ENCODE peak calls at places on chromosomes 3 and 15, in seven cellular contexts. V, Y, G, B, Q, A and P are unnamed samples.

GRCh38 chr3:136249593-136250225 is 431 bp upstream of the PCCB start:
- DNase-seq in V (no peak), Y (no peak), G (no peak), B (no peak), Q (no peak), A (no peak), P (no peak)

GRCh38 chr15:65248506-65248905 is 37.2 kb upstream of the CILP start:
- DNase-seq in V (no peak), Y (no peak), G (no peak), B (no peak), Q (no peak), A (no peak), P (no peak)

GRCh38 chr3:20246662-20247061 is 60.7 kb upstream of the SGO1 start:
- DNase-seq in V (no peak), Y (no peak), G (no peak), B (no peak), Q (no peak), A (no peak), P (no peak)

GRCh38 chr3:117398166-117398954 is 688.8 kb downstream of the TUSC7 start:
- DNase-seq in V (peak; percentile 54), Y (no peak), G (no peak), B (no peak), Q (no peak), A (no peak), P (no peak)

GRCh38 chr3:135929670-135930069 is 35.9 kb upstream of the PPP2R3A start:
- DNase-seq in V (no peak), Y (no peak), G (no peak), B (peak; percentile 48), Q (peak; percentile 47), A (no peak), P (no peak)

GRCh38 chr3:140438736-140439505 is 238.9 kb upstream of the TRIM42 start:
- DNase-seq in V (no peak), Y (no peak), G (no peak), B (no peak), Q (no peak), A (no peak), P (no peak)

GRCh38 chr15:89523101-89523500 is 26.7 kb upstream of the RHCG start:
- DNase-seq in V (no peak), Y (no peak), G (no peak), B (no peak), Q (no peak), A (no peak), P (no peak)

GRCh38 chr3:160564949-160565441 is 376 bp downstream of the KPNA4 start:
- DNase-seq in V (peak; percentile 26), Y (peak; percentile 70), G (peak; percentile 46), B (peak; percentile 57), Q (peak; percentile 60), A (peak; percentile 86), P (peak; percentile 91)

GRCh38 chr3:188452158-188452772 is 298.3 kb downstream of the LPP start:
- DNase-seq in V (no peak), Y (no peak), G (no peak), B (no peak), Q (no peak), A (no peak), P (no peak)

GRCh38 chr3:157248590-157249425 is 88.9 kb upstream of the CCNL1 start:
- DNase-seq in V (peak; percentile 22), Y (peak; percentile 71), G (no peak), B (peak; percentile 82), Q (peak; percentile 94), A (peak; percentile 43), P (no peak)

GRCh38 chr3:193853511-193854219 is 260.7 kb downstream of the OPA1 start:
- DNase-seq in V (no peak), Y (no peak), G (no peak), B (no peak), Q (no peak), A (no peak), P (no peak)

GRCh38 chr3:157065201-157065600 is 94.7 kb downstream of the CCNL1 start:
- DNase-seq in V (no peak), Y (peak; percentile 53), G (no peak), B (no peak), Q (no peak), A (no peak), P (no peak)

GRCh38 chr3:105144837-105145236 is 221.9 kb upstream of the ALCAM start:
- DNase-seq in V (no peak), Y (no peak), G (no peak), B (no peak), Q (no peak), A (no peak), P (no peak)

GRCh38 chr3:18079739-18080138 is 337.3 kb upstream of the TBC1D5 start:
- DNase-seq in V (no peak), Y (no peak), G (no peak), B (peak; percentile 34), Q (peak; percentile 46), A (no peak), P (no peak)

GRCh38 chr3:183386651-183387050 is 41.8 kb downstream of the MCF2L2 start:
- DNase-seq in V (no peak), Y (no peak), G (no peak), B (no peak), Q (no peak), A (no peak), P (no peak)

GRCh38 chr3:172856766-172857742 is 106.5 kb downstream of the ECT2 start:
- DNase-seq in V (no peak), Y (no peak), G (no peak), B (peak; percentile 13), Q (peak; percentile 78), A (peak; percentile 70), P (peak; percentile 67)

GRCh38 chr3:146161725-146162047 is 702 bp upstream of the PLOD2 start:
- DNase-seq in V (no peak), Y (no peak), G (no peak), B (no peak), Q (peak; percentile 72), A (peak; percentile 57), P (no peak)

GRCh38 chr3:61847784-61848462 is 286.6 kb downstream of the PTPRG start:
- DNase-seq in V (no peak), Y (no peak), G (no peak), B (peak; percentile 23), Q (peak; percentile 17), A (peak; percentile 80), P (peak; percentile 82)

GRCh38 chr15:40471105-40471777 is 457 bp downstream of the CHST14 start:
- DNase-seq in V (no peak), Y (no peak), G (no peak), B (peak; percentile 22), Q (peak; percentile 36), A (peak; percentile 66), P (peak; percentile 82)

GRCh38 chr3:34012102-34012461 is 213.7 kb downstream of the PDCD6IP start:
- DNase-seq in V (peak; percentile 43), Y (peak; percentile 87), G (no peak), B (peak; percentile 98), Q (peak; percentile 99), A (no peak), P (no peak)

GRCh38 chr3:32817561-32818430 is at the start of gene TRIM71:
- DNase-seq in V (no peak), Y (peak; percentile 34), G (no peak), B (peak; percentile 14), Q (no peak), A (no peak), P (no peak)

GRCh38 chr3:174581551-174581950 is 277.6 kb upstream of the NAALADL2 start:
- DNase-seq in V (no peak), Y (no peak), G (no peak), B (peak; percentile 6), Q (no peak), A (no peak), P (no peak)

GRCh38 chr15:73781038-73781925 is 28.1 kb upstream of the INSYN1 start:
- DNase-seq in V (no peak), Y (no peak), G (no peak), B (peak; percentile 31), Q (peak; percentile 9), A (no peak), P (no peak)

GRCh38 chr15:72231847-72232461 is 964 bp upstream of the PKM start:
- DNase-seq in V (peak; percentile 5), Y (peak; percentile 70), G (peak; percentile 59), B (peak; percentile 76), Q (peak; percentile 88), A (peak; percentile 51), P (no peak)

GRCh38 chr3:38121832-38122461 is 15.0 kb downstream of the ACAA1 start:
- DNase-seq in V (no peak), Y (no peak), G (no peak), B (no peak), Q (no peak), A (peak; percentile 30), P (peak; percentile 60)

GRCh38 chr3:52345521-52346110 is 29.5 kb downstream of the DNAH1 start:
- DNase-seq in V (no peak), Y (no peak), G (no peak), B (peak; percentile 28), Q (peak; percentile 14), A (peak; percentile 6), P (no peak)

GRCh38 chr15:58212909-58213526 is 74.8 kb downstream of the AQP9 start:
- DNase-seq in V (peak; percentile 33), Y (peak; percentile 62), G (no peak), B (peak; percentile 45), Q (peak; percentile 47), A (no peak), P (no peak)

GRCh38 chr15:70197945-70198361 is 100.2 kb upstream of the TLE3 start:
- DNase-seq in V (no peak), Y (no peak), G (no peak), B (no peak), Q (no peak), A (no peak), P (peak; percentile 33)

GRCh38 chr15:69219690-69220089 is 59.3 kb downstream of the GLCE start:
- DNase-seq in V (no peak), Y (no peak), G (no peak), B (no peak), Q (no peak), A (no peak), P (no peak)

GRCh38 chr15:82043130-82043673 is 2.6 kb downstream of the MEX3B start:
- DNase-seq in V (no peak), Y (no peak), G (no peak), B (no peak), Q (peak; percentile 8), A (no peak), P (no peak)

GRCh38 chr3:9727041-9727595 is 4.4 kb upstream of the BRPF1 start:
- DNase-seq in V (peak; percentile 13), Y (peak; percentile 53), G (peak; percentile 61), B (peak; percentile 25), Q (no peak), A (no peak), P (no peak)

GRCh38 chr15:96274698-96275097 is 55.8 kb upstream of the NR2F2 start:
- DNase-seq in V (no peak), Y (no peak), G (no peak), B (peak; percentile 83), Q (peak; percentile 59), A (no peak), P (no peak)

GRCh38 chr3:101992861-101993260 is 143.5 kb downstream of the NFKBIZ start:
- DNase-seq in V (no peak), Y (peak; percentile 25), G (no peak), B (no peak), Q (peak; percentile 73), A (no peak), P (no peak)

GRCh38 chr3:28388978-28389377 is 40.4 kb upstream of the AZI2 start:
- DNase-seq in V (no peak), Y (no peak), G (no peak), B (no peak), Q (no peak), A (no peak), P (no peak)

GRCh38 chr3:158330820-158331219 is 220.9 kb downstream of the RSRC1 start:
- DNase-seq in V (no peak), Y (peak; percentile 48), G (no peak), B (peak; percentile 42), Q (peak; percentile 33), A (no peak), P (no peak)

GRCh38 chr3:129872107-129872506 is 21.4 kb downstream of the TMCC1 start:
- DNase-seq in V (no peak), Y (no peak), G (no peak), B (no peak), Q (no peak), A (no peak), P (no peak)